ENCODE peak calls at places on chromosomes 12 and 14, in eight cellular contexts. X is PC-3; D is activated CD4-positive, alpha-beta T cell treated with anti-CD3 and anti-CD28 coated beads, Interleukin-2, amount 50 U/mL, for 1 hour; Q is iPS-NIHi11; F is prostate gland; C is activated CD8-positive, alpha-beta T cell treated with anti-CD3 and anti-CD28 coated beads, Interleukin-2, amount 10 ng/mL, durations not matched to agents 7 days and 5 days; E is ELF-1; L is NCI-H2029. H is an unnamed sample.

GRCh38 chr12:92029136-92029535 is 116.5 kb downstream of the BTG1 start:
- DNase-seq in L (no peak), X (no peak), D (no peak), C (no peak), F (no peak), Q (no peak), E (no peak), H (no peak)

GRCh38 chr14:67973415-67973814 is 153.8 kb downstream of the RAD51B start:
- DNase-seq in C (no peak), L (no peak), F (no peak), E (no peak), D (no peak), X (no peak), Q (no peak), H (no peak)

GRCh38 chr14:97707603-97708002 is 910.4 kb downstream of the VRK1 start:
- DNase-seq in E (no peak), L (no peak), X (no peak), Q (no peak), C (peak; percentile 66), D (no peak), F (no peak), H (no peak)

GRCh38 chr12:92821142-92821541 is 108.0 kb downstream of the EEA1 start:
- DNase-seq in X (no peak), D (no peak), F (no peak), Q (no peak), L (no peak), C (no peak), E (no peak), H (no peak)

GRCh38 chr14:49634547-49635334 is at the start of gene DNAAF2:
- DNase-seq in E (peak; percentile 85), Q (peak; percentile 52), L (peak; percentile 88), X (peak; percentile 74), D (peak; percentile 69), C (peak; percentile 73), F (peak; percentile 58), H (peak; percentile 45)

GRCh38 chr14:68685419-68686211 is 107.3 kb downstream of the ZFP36L1 start:
- DNase-seq in Q (no peak), C (peak; percentile 88), E (peak; percentile 78), F (no peak), L (no peak), D (peak; percentile 76), X (peak; percentile 95), H (no peak)

GRCh38 chr12:94263011-94263786 is 114.8 kb downstream of the PLXNC1 start:
- DNase-seq in D (peak; percentile 44), C (peak; percentile 73), Q (no peak), F (no peak), L (peak; percentile 5), E (no peak), X (no peak), H (no peak)

GRCh38 chr14:65042731-65043372 is 56.2 kb downstream of the FNTB start:
- DNase-seq in L (no peak), E (no peak), Q (no peak), F (no peak), C (no peak), X (no peak), D (no peak), H (no peak)

GRCh38 chr14:88322505-88323085 is 474 bp downstream of the KCNK10 start:
- DNase-seq in D (no peak), Q (no peak), X (no peak), C (no peak), F (no peak), L (no peak), E (no peak), H (no peak)

GRCh38 chr12:6038160-6038559 is 86.3 kb downstream of the VWF start:
- DNase-seq in E (peak; percentile 91), F (no peak), X (peak; percentile 79), Q (peak; percentile 83), C (peak; percentile 59), D (peak; percentile 11), L (no peak), H (no peak)